ENCODE peak calls at places on chromosomes 1 and 21, in five cellular contexts. One of them, this sample, is unnamed.
A peak's percentile ranks its signal among the peaks of the same experiment; 100 is the strongest.

GRCh38 chr1:79792212-79792575 is 785.7 kb upstream of the ADGRL4 start:
- DNase-seq in effector memory CD4-positive, alpha-beta T cell: no peak
- DNase-seq in tibial nerve: no peak
- DNase-seq in ovary: no peak
- DNase-seq in IMR-90: peak; percentile 85
- DNase-seq in this sample: no peak

GRCh38 chr1:186985889-186986491 is 157.2 kb downstream of the PLA2G4A start:
- DNase-seq in ovary: no peak
- DNase-seq in tibial nerve: peak; percentile 54
- DNase-seq in effector memory CD4-positive, alpha-beta T cell: no peak
- DNase-seq in IMR-90: peak; percentile 78
- DNase-seq in this sample: no peak

GRCh38 chr1:227893696-227894305 is 53.9 kb downstream of the WNT9A start:
- DNase-seq in effector memory CD4-positive, alpha-beta T cell: no peak
- DNase-seq in IMR-90: no peak
- DNase-seq in tibial nerve: no peak
- DNase-seq in ovary: peak; percentile 27
- DNase-seq in this sample: no peak

GRCh38 chr1:227894306-227894721 is 53.4 kb downstream of the WNT9A start:
- DNase-seq in tibial nerve: no peak
- DNase-seq in ovary: peak; percentile 30
- DNase-seq in IMR-90: no peak
- DNase-seq in effector memory CD4-positive, alpha-beta T cell: no peak
- DNase-seq in this sample: no peak

GRCh38 chr1:245645894-245646293 is 491.1 kb downstream of the KIF26B start:
- DNase-seq in tibial nerve: no peak
- DNase-seq in IMR-90: no peak
- DNase-seq in effector memory CD4-positive, alpha-beta T cell: no peak
- DNase-seq in ovary: no peak
- DNase-seq in this sample: no peak

GRCh38 chr1:1020000-1020404 is at the start of gene AGRN:
- DNase-seq in effector memory CD4-positive, alpha-beta T cell: no peak
- DNase-seq in IMR-90: no peak
- DNase-seq in ovary: peak; percentile 68
- DNase-seq in tibial nerve: no peak
- DNase-seq in this sample: no peak

GRCh38 chr1:12549460-12550349 is 68.3 kb downstream of the DHRS3 start:
- DNase-seq in IMR-90: peak; percentile 98
- DNase-seq in effector memory CD4-positive, alpha-beta T cell: no peak
- DNase-seq in tibial nerve: peak; percentile 93
- DNase-seq in ovary: peak; percentile 87
- DNase-seq in this sample: no peak

GRCh38 chr21:42164064-42164789 is 54.7 kb upstream of the ABCG1 start:
- DNase-seq in tibial nerve: peak; percentile 67
- DNase-seq in effector memory CD4-positive, alpha-beta T cell: peak; percentile 36
- DNase-seq in IMR-90: no peak
- DNase-seq in ovary: no peak
- DNase-seq in this sample: peak; percentile 44

GRCh38 chr21:44618909-44619308 is 7.0 kb downstream of the KRTAP10-8 start:
- DNase-seq in tibial nerve: no peak
- DNase-seq in effector memory CD4-positive, alpha-beta T cell: peak; percentile 51
- DNase-seq in ovary: no peak
- DNase-seq in IMR-90: no peak
- DNase-seq in this sample: peak; percentile 83

DNA sequence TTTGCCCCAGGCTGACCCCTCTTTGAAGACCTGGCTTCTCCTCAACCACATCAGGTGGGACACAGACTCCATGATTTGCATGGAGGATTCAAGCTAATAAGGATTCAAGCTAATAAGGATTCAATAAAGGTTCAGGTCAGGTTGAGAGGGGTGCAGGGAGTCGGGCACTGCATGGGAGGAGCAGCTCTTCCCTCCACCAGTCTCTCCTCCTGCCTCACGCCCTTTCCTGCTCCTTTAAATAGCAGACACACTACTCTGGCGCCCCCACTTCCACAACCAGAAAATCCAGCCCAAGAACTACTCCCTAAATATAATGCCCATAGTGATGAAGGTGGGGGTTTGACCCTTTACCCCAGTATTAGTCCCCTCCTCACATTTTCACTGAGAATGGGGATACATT is 7.1 kb downstream of the MEX3A start:
- DNase-seq in tibial nerve: no peak
- DNase-seq in effector memory CD4-positive, alpha-beta T cell: no peak
- DNase-seq in IMR-90: no peak
- DNase-seq in ovary: no peak
- DNase-seq in this sample: no peak
- H3K27ac ChIP-seq in tibial nerve: no peak overlapping the region
- H3K27ac ChIP-seq in effector memory CD4-positive, alpha-beta T cell: no peak overlapping the region
- H3K27ac ChIP-seq in IMR-90: no peak overlapping the region
- H3K27ac ChIP-seq in ovary: no peak overlapping the region
- H3K27ac ChIP-seq in this sample: no peak overlapping the region

GRCh38 chr21:38376693-38377092 is 119.9 kb downstream of the KCNJ15 start:
- DNase-seq in tibial nerve: no peak
- DNase-seq in IMR-90: no peak
- DNase-seq in ovary: no peak
- DNase-seq in effector memory CD4-positive, alpha-beta T cell: no peak
- DNase-seq in this sample: no peak
- H3K4me3 ChIP-seq in tibial nerve: no peak overlapping the region
- H3K4me3 ChIP-seq in IMR-90: no peak overlapping the region
- H3K4me3 ChIP-seq in ovary: no peak overlapping the region
- H3K4me3 ChIP-seq in effector memory CD4-positive, alpha-beta T cell: no peak overlapping the region
- H3K4me3 ChIP-seq in this sample: no peak overlapping the region

DNA sequence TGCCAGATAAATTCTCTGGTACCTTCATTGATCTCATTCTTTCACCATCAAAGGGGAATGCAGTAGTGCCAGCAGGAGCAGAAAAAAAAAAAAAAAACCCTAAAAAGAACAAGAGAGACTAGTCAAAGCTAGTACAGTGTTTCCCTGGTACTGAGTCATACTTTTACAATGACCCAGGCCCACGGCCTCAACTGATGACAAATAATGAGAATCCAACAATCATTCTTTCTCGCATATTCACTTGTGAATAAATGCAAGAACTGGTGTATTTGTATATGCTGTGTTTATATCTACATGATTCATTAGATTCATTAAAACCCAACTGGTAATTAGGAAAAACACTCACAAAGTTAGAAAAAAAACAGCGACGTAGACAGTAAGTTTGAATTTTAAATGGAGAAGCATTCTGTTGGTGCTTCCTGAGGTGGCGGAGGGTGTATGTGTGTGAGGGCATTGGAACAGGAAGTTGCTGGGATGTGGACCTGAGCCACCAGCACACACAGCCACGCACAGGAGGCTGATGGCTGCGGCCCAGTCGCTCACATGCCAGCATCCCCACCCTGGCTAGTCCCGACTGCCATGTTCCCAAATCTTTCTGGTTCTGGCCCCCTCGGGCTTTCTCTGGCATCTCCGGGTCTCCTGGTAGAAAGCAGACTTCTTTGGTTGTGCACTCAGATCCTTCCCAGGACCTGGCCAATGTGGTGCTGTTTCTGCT is 121.5 kb upstream of the IRF2BP2 start:
- DNase-seq in tibial nerve: no peak
- DNase-seq in IMR-90: peak; percentile 93
- DNase-seq in effector memory CD4-positive, alpha-beta T cell: no peak
- DNase-seq in ovary: no peak
- DNase-seq in this sample: no peak
- H3K27ac ChIP-seq in tibial nerve: no peak overlapping the region
- H3K27ac ChIP-seq in IMR-90: peak overlapping the region; percentile 71
- H3K27ac ChIP-seq in effector memory CD4-positive, alpha-beta T cell: peak overlapping the region; percentile 68
- H3K27ac ChIP-seq in ovary: no peak overlapping the region
- H3K27ac ChIP-seq in this sample: peak overlapping the region; percentile 43

GRCh38 chr1:226603976-226604845 is 55.6 kb downstream of the STUM start:
- DNase-seq in tibial nerve: no peak
- DNase-seq in effector memory CD4-positive, alpha-beta T cell: no peak
- DNase-seq in IMR-90: no peak
- DNase-seq in ovary: peak; percentile 35
- DNase-seq in this sample: no peak
- H3K4me3 ChIP-seq in tibial nerve: no peak overlapping the region
- H3K4me3 ChIP-seq in effector memory CD4-positive, alpha-beta T cell: no peak overlapping the region
- H3K4me3 ChIP-seq in IMR-90: no peak overlapping the region
- H3K4me3 ChIP-seq in ovary: no peak overlapping the region
- H3K4me3 ChIP-seq in this sample: no peak overlapping the region

GRCh38 chr1:15649937-15650336 is 32.7 kb downstream of the DDI2 start:
- DNase-seq in effector memory CD4-positive, alpha-beta T cell: no peak
- DNase-seq in IMR-90: no peak
- DNase-seq in tibial nerve: no peak
- DNase-seq in ovary: no peak
- DNase-seq in this sample: no peak
- H3K27ac ChIP-seq in effector memory CD4-positive, alpha-beta T cell: no peak overlapping the region
- H3K27ac ChIP-seq in IMR-90: no peak overlapping the region
- H3K27ac ChIP-seq in tibial nerve: no peak overlapping the region
- H3K27ac ChIP-seq in ovary: no peak overlapping the region
- H3K27ac ChIP-seq in this sample: no peak overlapping the region

GRCh38 chr1:232952514-232953175 is 2.2 kb downstream of the NTPCR start:
- DNase-seq in ovary: no peak
- DNase-seq in tibial nerve: no peak
- DNase-seq in IMR-90: peak; percentile 56
- DNase-seq in effector memory CD4-positive, alpha-beta T cell: no peak
- DNase-seq in this sample: no peak
- H3K4me3 ChIP-seq in ovary: no peak overlapping the region
- H3K4me3 ChIP-seq in tibial nerve: no peak overlapping the region
- H3K4me3 ChIP-seq in IMR-90: no peak overlapping the region
- H3K4me3 ChIP-seq in effector memory CD4-positive, alpha-beta T cell: no peak overlapping the region
- H3K4me3 ChIP-seq in this sample: no peak overlapping the region